ENCODE peak calls at places on chromosome 19, in seven cellular contexts. Q is lower leg skin, U is heart left ventricle, N is uterus, H is Peyer's patch, R is body of pancreas, W is adrenal gland. J is an unnamed sample.

GRCh38 chr19:18173572-18174294 is at the start of gene IFI30:
- DNase-seq in R (peak), Q (peak), W (peak), N (peak), H (peak), U (peak), J (peak)

GRCh38 chr19:16037424-16038195 is 38.7 kb upstream of the TPM4 start:
- DNase-seq in U (no peak), R (no peak), N (no peak), Q (no peak), H (no peak), W (no peak), J (no peak)

GRCh38 chr19:43479226-43479625 is 13.8 kb upstream of the LYPD3 start:
- DNase-seq in W (no peak), H (no peak), Q (no peak), N (no peak), U (no peak), R (no peak), J (no peak)

GRCh38 chr19:4376245-4376990 is 23.9 kb downstream of the SH3GL1 start:
- DNase-seq in R (peak), Q (no peak), H (no peak), W (peak), U (no peak), N (no peak), J (no peak)

GRCh38 chr19:27971071-27971470 is 1241.9 kb downstream of the UQCRFS1 start:
- DNase-seq in Q (no peak), R (no peak), N (no peak), U (no peak), W (no peak), H (no peak), J (no peak)

GRCh38 chr19:50705422-50706019 is 14.1 kb downstream of the SHANK1 start:
- DNase-seq in Q (no peak), W (peak), R (no peak), U (no peak), N (no peak), H (no peak), J (no peak)

GRCh38 chr19:16778796-16779411 is 50.3 kb upstream of the SIN3B start:
- DNase-seq in W (peak), Q (peak), R (peak), N (peak), U (peak), H (peak), J (no peak)

GRCh38 chr19:38034153-38034835 is 127.3 kb downstream of the SIPA1L3 start:
- DNase-seq in W (no peak), H (no peak), Q (peak), U (no peak), N (no peak), R (no peak), J (no peak)

GRCh38 chr19:2157452-2157851 is 6.1 kb upstream of the AP3D1 start:
- DNase-seq in W (no peak), N (no peak), R (no peak), U (no peak), H (no peak), Q (no peak), J (no peak)

GRCh38 chr19:39154084-39154625 is 28.6 kb downstream of the PAK4 start:
- DNase-seq in N (no peak), W (no peak), R (peak), U (no peak), H (no peak), Q (no peak), J (no peak)

GRCh38 chr19:39155741-39156140 is 30.2 kb downstream of the PAK4 start:
- DNase-seq in R (peak), Q (no peak), W (no peak), U (no peak), H (no peak), N (no peak), J (no peak)

GRCh38 chr19:39156230-39156890 is 30.8 kb downstream of the PAK4 start:
- DNase-seq in W (no peak), N (no peak), Q (no peak), R (peak), H (no peak), U (no peak), J (no peak)

GRCh38 chr19:39154626-39155100 is 29.1 kb downstream of the PAK4 start:
- DNase-seq in U (no peak), R (peak), Q (peak), H (no peak), W (no peak), N (no peak), J (no peak)

DNA sequence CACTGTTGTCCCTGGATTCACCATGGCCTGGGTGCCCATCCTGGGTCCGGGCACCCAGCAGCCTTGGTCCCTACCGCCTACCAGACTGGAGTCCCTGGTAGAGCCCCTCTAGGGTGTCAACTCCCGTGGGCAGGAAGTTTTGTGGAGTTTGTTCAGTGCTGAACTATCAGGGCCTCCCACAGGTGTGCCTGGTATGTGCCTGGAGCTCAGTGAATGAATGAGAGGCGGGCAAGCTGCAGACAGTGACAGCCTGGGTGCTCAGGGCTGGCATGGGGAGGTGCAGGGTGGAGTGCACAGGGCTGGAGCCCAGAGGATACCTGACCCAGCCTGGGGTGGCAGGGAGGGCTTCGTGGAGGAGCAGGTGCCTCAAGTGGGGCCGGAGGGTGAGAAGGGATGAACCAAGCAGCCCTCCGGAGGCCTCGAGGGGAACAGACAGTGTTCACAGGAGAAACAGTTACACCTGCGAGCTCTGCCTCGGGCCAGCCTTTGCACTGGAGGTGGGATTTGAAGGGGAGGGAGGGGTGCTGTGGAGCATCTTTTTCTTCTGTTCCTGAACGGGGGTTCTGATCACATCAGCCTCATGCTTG is 29.6 kb downstream of the PAK4 start:
- DNase-seq in H (no peak), U (no peak), N (no peak), R (no peak), Q (no peak), W (no peak), J (no peak)
- TF ChIP-seq POLR2A in H (no peak), U (no peak), N (no peak), R (no peak), Q (no peak), W (no peak), J (no peak)

GRCh38 chr19:797528-798414 is 519 bp downstream of the PTBP1 start:
- DNase-seq in R (peak), U (peak), H (peak), Q (peak), N (peak), W (peak), J (peak)

GRCh38 chr19:795691-796581 is 1.3 kb upstream of the PTBP1 start:
- DNase-seq in W (peak), R (no peak), U (no peak), Q (no peak), H (no peak), N (peak), J (no peak)

GRCh38 chr19:794989-795658 is 2.1 kb upstream of the PTBP1 start:
- DNase-seq in H (no peak), W (no peak), Q (no peak), U (no peak), N (peak), R (no peak), J (no peak)

GRCh38 chr19:798415-799075 is 1.3 kb downstream of the PTBP1 start:
- DNase-seq in W (no peak), Q (no peak), U (no peak), R (peak), H (no peak), N (no peak), J (no peak)

DNA sequence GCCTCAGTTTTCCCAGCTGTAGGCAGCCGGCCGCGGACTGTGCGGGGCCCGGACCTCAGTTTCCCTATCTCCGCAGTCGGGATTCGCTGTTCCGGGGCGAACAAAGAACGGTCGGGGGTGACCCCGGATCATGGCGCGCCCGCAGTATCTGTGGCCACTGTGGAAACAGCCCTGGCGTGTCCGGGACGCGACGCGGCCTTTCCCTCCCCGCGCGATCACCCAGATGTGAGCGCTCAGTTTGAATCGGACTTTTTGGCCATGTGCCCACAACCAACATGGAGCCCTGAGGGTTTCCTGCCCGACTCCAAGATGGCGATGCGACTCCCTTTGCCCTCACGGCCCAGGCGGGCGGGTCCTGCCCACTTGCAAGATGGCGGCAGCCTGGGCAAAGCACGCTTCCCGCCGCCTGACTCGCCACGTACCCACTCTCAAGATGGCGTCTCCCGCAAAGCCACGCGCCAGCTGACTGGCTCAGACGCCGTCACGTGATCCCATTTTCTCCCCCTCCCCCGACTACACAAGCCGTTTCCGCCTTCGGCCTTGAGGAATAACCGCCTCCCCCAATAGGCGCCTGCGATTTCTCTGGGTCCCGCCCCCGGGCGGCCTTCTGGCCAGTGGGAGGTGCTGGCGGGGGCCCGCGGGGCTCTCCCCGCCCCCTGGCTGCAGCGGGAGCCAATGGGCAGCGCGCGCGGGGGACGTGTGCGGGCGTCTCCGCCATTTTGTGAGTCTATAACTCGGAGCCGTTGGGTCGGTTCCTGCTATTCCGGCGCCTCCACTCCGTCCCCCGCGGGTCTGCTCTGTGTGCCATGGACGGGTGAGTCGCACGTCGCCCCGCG is at the start of gene PTBP1:
- DNase-seq in Q (peak), W (peak), N (peak), R (peak), H (peak), U (peak), J (peak)
- TF ChIP-seq POLR2A in Q (no peak), W (peak), N (peak), R (peak), H (peak), U (no peak), J (no peak)

GRCh38 chr19:45474191-45474940 is 6.6 kb downstream of the FOSB start:
- DNase-seq in W (no peak), N (no peak), U (no peak), R (no peak), H (no peak), Q (no peak), J (no peak)
- TF ChIP-seq POLR2A in W (no peak), N (no peak), U (no peak), R (no peak), H (no peak), Q (no peak), J (no peak)

GRCh38 chr19:36213793-36214387 is 575 bp downstream of the ZNF565 start:
- DNase-seq in N (no peak), H (peak), W (no peak), Q (peak), R (no peak), U (no peak), J (no peak)

GRCh38 chr19:36212895-36213294 is 1.6 kb downstream of the ZNF565 start:
- DNase-seq in U (no peak), Q (no peak), R (no peak), H (no peak), N (no peak), W (no peak), J (no peak)

GRCh38 chr19:36214388-36215275 is at the start of the genes ZNF146 and ZNF565:
- DNase-seq in U (peak), H (peak), W (peak), N (peak), Q (peak), R (peak), J (peak)

GRCh38 chr19:36210497-36210896 is 4.0 kb downstream of the ZNF565 start:
- DNase-seq in W (no peak), Q (no peak), R (no peak), N (no peak), H (no peak), U (no peak), J (no peak)

DNA sequence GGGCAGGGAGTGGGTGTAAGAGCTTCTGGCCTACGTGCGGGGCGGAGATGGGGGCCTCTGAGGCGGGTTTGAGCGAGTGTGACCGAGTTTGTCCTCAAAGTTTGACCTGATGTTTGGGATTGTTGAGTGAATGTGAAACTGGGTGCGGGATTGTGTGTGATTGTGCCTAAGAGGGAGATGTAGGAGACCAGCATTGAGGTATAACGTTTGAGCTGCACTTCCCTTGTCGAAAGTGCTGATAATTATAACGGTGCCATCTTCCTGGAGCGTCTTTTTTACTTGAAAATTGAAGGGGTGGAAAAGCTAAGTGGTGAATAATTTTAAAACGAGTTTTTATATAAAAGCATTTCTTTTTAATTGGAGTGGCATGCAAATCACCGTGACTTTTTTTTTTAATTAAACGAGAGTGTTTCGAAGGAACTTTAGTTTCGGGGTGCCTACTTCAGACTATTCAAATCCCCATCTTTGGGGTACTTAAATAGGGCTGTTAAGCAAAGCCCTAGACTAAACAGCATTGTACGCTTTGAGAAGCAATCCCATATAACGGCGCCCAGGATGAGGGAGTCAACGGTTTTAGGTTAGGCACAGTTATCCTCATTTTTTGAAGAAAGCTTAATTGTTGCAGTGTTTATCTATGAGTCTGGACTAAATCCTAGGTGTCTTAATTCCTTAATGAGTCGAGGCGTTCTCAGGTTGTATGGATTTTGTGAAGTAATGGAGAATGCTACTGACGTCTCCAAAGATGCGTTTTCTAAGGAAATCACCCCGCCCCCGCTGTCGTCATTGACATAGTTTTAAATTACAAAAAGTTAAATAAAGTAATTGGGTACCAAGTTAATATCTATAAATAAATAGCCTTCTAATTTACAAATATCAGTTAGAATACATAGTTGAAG is 618 bp downstream of the ZNF146 start:
- DNase-seq in H (peak), N (no peak), Q (no peak), U (no peak), R (no peak), W (peak), J (no peak)
- TF ChIP-seq POLR2A in H (no peak), N (no peak), Q (no peak), U (no peak), R (no peak), W (no peak), J (no peak)

GRCh38 chr19:53467503-53468262 is at the start of gene ZNF813:
- DNase-seq in R (peak), N (peak), W (peak), U (peak), H (peak), Q (peak), J (peak)
- TF ChIP-seq POLR2A in R (no peak), N (no peak), W (peak), U (no peak), H (no peak), Q (no peak), J (no peak)

J was measured in sigmoid colon.